ENCODE peak calls at places on chromosomes 2 and 18, in five cellular contexts. Y, B, L, Z and V are unnamed samples.

GRCh38 chr2:148042219-148042618 is 21.3 kb downstream of the MBD5 start:
- DNase-seq in Y (no peak), B (no peak), L (no peak), Z (no peak), V (no peak)

GRCh38 chr18:63154350-63155152 is 165.0 kb downstream of the BCL2 start:
- DNase-seq in Y (no peak), B (no peak), L (no peak), Z (no peak), V (no peak)

GRCh38 chr2:153595939-153596338 is 117.4 kb upstream of the RPRM start:
- DNase-seq in Y (no peak), B (no peak), L (no peak), Z (no peak), V (no peak)

GRCh38 chr2:117856415-117857210 is 42.1 kb downstream of the DDX18 start:
- DNase-seq in Y (no peak), B (peak), L (no peak), Z (no peak), V (no peak)

GRCh38 chr2:152682663-152683062 is 34.6 kb downstream of the PRPF40A start:
- DNase-seq in Y (no peak), B (peak), L (no peak), Z (no peak), V (no peak)

GRCh38 chr2:233323851-233324250 is 16.2 kb downstream of the SAG start:
- DNase-seq in Y (no peak), B (no peak), L (no peak), Z (no peak), V (no peak)

GRCh38 chr2:158004131-158004530 is 97.5 kb upstream of the UPP2 start:
- DNase-seq in Y (no peak), B (no peak), L (no peak), Z (no peak), V (no peak)

GRCh38 chr2:96065381-96065930 is 30.7 kb upstream of the GPAT2 start:
- DNase-seq in Y (no peak), B (no peak), L (no peak), Z (no peak), V (peak)

GRCh38 chr18:11955299-11956029 is 25.8 kb upstream of the IMPA2 start:
- DNase-seq in Y (peak), B (peak), L (no peak), Z (no peak), V (no peak)

GRCh38 chr2:175445276-175445675 is 263.8 kb upstream of the ATP5MC3 start:
- DNase-seq in Y (no peak), B (peak), L (no peak), Z (no peak), V (no peak)

GRCh38 chr18:52694804-52695203 is 354.8 kb downstream of the DCC start:
- DNase-seq in Y (no peak), B (no peak), L (no peak), Z (no peak), V (peak)

GRCh38 chr2:238370482-238371372 is 50.4 kb downstream of the TRAF3IP1 start:
- DNase-seq in Y (peak), B (peak), L (no peak), Z (no peak), V (peak)

GRCh38 chr2:72603481-72603880 is 222.4 kb downstream of the EXOC6B start:
- DNase-seq in Y (peak), B (no peak), L (no peak), Z (no peak), V (no peak)

GRCh38 chr2:171741189-171741588 is 53.9 kb downstream of the DYNC1I2 start:
- DNase-seq in Y (no peak), B (no peak), L (peak), Z (no peak), V (no peak)

GRCh38 chr2:102826904-102827303 is 65.1 kb downstream of the TMEM182 start:
- DNase-seq in Y (no peak), B (no peak), L (no peak), Z (no peak), V (peak)

GRCh38 chr2:187890690-187891089 is 336.5 kb upstream of the TFPI start:
- DNase-seq in Y (no peak), B (no peak), L (no peak), Z (no peak), V (no peak)

GRCh38 chr2:61255580-61256437 is 93.8 kb downstream of the C2orf74 start:
- DNase-seq in Y (peak), B (peak), L (no peak), Z (no peak), V (peak)

GRCh38 chr2:234330902-234331301 is 166.0 kb downstream of the ARL4C start:
- DNase-seq in Y (no peak), B (no peak), L (no peak), Z (no peak), V (no peak)

GRCh38 chr2:107545851-107546250 is 280.8 kb upstream of the RGPD4 start:
- DNase-seq in Y (no peak), B (no peak), L (no peak), Z (no peak), V (no peak)

GRCh38 chr18:57026316-57026715 is 120.6 kb upstream of the BOD1L2 start:
- DNase-seq in Y (no peak), B (no peak), L (no peak), Z (no peak), V (no peak)

GRCh38 chr18:55264108-55264507 is 304.8 kb upstream of the CCDC68 start:
- DNase-seq in Y (no peak), B (no peak), L (no peak), Z (no peak), V (no peak)

GRCh38 chr2:14641116-14641515 is 8.6 kb downstream of the LRATD1 start:
- DNase-seq in Y (no peak), B (no peak), L (no peak), Z (no peak), V (no peak)

GRCh38 chr2:232901711-232902578 is 31.9 kb downstream of the SNORC start:
- DNase-seq in Y (peak), B (peak), L (no peak), Z (no peak), V (peak)

GRCh38 chr2:10982931-10983701 is 71.4 kb downstream of the KCNF1 start:
- DNase-seq in Y (no peak), B (no peak), L (no peak), Z (no peak), V (no peak)

GRCh38 chr2:236715077-236715476 is 145.5 kb downstream of the ACKR3 start:
- DNase-seq in Y (no peak), B (no peak), L (no peak), Z (no peak), V (peak)

GRCh38 chr18:36187138-36187825 is at the start of gene MOCOS:
- DNase-seq in Y (peak), B (peak), L (no peak), Z (no peak), V (peak)
- TF ChIP-seq USF2 in Y (no peak), B (no peak), L (no peak), Z (no peak), V (no peak)

GRCh38 chr2:69291004-69291650 is 95.9 kb downstream of the GFPT1 start:
- DNase-seq in Y (no peak), B (peak), L (no peak), Z (no peak), V (no peak)
- TF ChIP-seq GABPA in Y (no peak), B (no peak), L (no peak), Z (no peak), V (no peak)

GRCh38 chr2:1742680-1743395 is 1.5 kb downstream of the PXDN start:
- DNase-seq in Y (no peak), B (no peak), L (no peak), Z (no peak), V (peak)
- TF ChIP-seq USF2 in Y (no peak), B (no peak), L (no peak), Z (no peak), V (no peak)

DNA sequence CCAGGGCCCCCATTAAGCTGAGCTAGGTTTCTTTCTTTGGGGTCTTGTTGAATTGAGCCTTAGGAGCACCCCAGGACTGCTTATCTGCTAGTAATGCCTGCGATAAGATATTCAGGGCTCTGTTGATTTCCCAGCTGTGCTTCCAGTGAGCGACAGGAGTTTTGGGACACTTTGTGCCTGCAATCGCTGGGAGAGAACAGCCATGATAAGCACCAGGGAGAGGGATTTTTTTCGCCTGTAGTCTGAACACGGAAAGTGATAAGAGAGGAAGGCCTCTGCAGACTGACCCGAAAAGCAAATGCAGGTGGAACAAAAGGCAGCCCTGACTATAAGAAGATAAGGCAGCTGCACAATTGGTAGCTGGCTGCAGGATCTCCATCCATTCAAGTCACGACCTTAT is 244.3 kb downstream of the CNTNAP5 start:
- DNase-seq in Y (no peak), B (no peak), L (no peak), Z (no peak), V (peak)
- TF ChIP-seq GABPA in Y (no peak), B (no peak), L (no peak), Z (no peak), V (no peak)

DNA sequence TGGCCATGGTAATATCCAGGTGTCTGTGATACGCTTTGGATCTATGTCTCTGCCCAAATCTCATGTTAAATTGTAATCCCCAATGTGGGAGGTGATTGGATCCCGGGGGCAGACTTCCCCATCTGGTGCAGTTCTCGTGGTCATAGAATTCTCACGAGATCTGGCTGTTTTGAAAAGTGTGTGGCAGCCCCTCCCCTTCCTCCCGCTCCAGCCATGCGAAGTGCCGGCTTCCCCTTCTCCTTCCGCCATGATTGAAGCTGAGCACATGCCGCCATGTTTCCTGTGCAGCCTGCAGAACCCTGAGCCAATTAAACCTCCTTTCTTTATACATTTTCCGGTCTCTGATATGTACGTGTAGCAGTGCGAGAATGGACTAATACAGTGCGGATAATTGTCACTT is 42.5 kb downstream of the GPC1 start:
- DNase-seq in Y (no peak), B (no peak), L (no peak), Z (no peak), V (peak)
- TF ChIP-seq USF2 in Y (no peak), B (no peak), L (no peak), Z (no peak), V (no peak)

GRCh38 chr2:39512434-39512935 is 75.4 kb upstream of the MAP4K3 start:
- DNase-seq in Y (no peak), B (no peak), L (no peak), Z (no peak), V (no peak)
- TF ChIP-seq GABPA in Y (no peak), B (no peak), L (no peak), Z (no peak), V (no peak)

GRCh38 chr2:177352441-177353070 is 40.0 kb upstream of the AGPS start:
- DNase-seq in Y (no peak), B (no peak), L (no peak), Z (no peak), V (no peak)
- TF ChIP-seq USF2 in Y (no peak), B (no peak), L (no peak), Z (no peak), V (no peak)

GRCh38 chr2:202149155-202149762 is 76.2 kb downstream of the KIAA2012 start:
- DNase-seq in Y (no peak), B (no peak), L (no peak), Z (no peak), V (no peak)
- TF ChIP-seq GABPA in Y (no peak), B (no peak), L (no peak), Z (no peak), V (no peak)

DNA sequence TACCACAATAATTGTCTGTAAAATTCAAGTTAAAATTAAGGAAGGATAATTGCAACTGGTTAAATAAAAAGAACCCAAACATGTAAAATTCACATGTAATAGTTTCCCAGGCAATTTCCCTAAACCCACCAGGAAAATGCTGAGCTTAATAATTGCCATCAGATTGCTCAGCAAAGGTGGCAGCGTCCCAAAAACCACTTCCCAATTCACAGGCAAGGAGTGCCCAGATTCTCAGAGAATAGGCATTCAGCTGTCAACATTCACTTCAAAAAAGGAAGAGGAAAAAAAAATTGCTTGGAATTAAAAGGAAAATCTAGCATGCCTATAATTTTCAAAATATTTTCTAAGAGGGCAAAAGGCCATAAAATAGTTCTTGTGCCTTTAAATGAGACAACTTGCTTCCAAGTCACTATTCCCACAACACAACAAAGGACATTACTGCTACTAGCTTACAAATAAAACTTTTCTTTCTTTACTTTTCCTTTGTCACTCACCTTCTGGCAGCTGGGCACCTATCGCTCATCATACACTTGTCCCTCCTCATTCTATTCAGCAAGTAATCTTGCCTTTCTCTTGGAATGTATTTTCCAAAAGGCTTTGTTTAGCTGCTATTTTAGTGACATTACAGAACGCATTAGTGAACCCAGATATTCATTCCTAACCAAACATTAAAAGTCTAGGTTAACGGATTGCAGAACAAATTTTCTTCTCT is 15.2 kb downstream of the SRBD1 start:
- DNase-seq in Y (no peak), B (no peak), L (no peak), Z (no peak), V (no peak)
- TF ChIP-seq USF2 in Y (no peak), B (no peak), L (no peak), Z (no peak), V (no peak)

DNA sequence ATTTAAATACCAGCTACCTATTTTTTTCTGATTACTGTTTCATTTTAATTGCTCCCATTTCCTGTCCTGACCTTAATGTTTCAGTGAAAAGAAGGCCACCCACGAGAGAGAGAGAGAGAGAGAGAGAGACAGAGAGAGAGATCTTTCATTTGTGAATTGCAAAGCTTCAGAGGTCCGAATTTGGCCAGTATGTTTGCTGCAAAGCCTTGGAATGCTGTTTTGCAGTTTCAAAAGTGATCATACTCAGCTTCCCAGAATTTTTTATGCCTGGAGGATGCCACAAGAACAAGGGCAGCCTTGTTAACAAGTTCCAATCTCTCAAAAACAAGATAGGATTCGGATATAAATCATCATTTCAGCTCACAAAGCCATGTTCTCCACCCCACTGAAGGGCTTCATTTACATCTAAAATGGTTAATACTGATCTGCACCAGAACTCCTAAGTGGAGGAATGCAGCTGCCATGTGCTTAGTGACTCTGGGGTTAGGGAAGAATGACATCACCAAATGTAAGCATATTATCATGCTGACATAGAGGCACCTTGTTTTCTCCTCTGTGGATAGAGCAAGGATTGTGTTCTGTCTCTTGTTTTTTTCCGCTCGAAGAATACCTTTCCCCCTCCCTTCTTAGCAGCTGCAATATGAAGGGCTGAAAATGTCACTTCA is 478.4 kb downstream of the ARHGAP15 start:
- DNase-seq in Y (no peak), B (no peak), L (no peak), Z (peak), V (peak)
- TF ChIP-seq GABPA in Y (no peak), B (no peak), L (no peak), Z (no peak), V (no peak)